ENCODE peak calls at places on chromosomes 11 and 22, in five cellular contexts. O is psoas muscle, P is heart right ventricle, G is IMR-90, E is A549. Y is an unnamed sample.

GRCh38 chr11:43316451-43316850 is 4.7 kb downstream of the API5 start:
- DNase-seq in O (no peak), P (no peak), G (peak; percentile 13), E (no peak), Y (no peak)

GRCh38 chr11:117457031-117457785 is 129.6 kb downstream of the CEP164 start:
- DNase-seq in O (no peak), P (no peak), G (no peak), E (no peak), Y (no peak)

GRCh38 chr11:92886243-92886905 is 83.1 kb upstream of the MTNR1B start:
- DNase-seq in O (no peak), P (peak; percentile 36), G (peak; percentile 61), E (peak; percentile 38), Y (no peak)

GRCh38 chr11:121152764-121153163 is 51.7 kb downstream of the TECTA start:
- DNase-seq in O (no peak), P (no peak), G (no peak), E (no peak), Y (no peak)

GRCh38 chr11:118901494-118902335 is 18.0 kb downstream of the CXCR5 start:
- DNase-seq in O (peak; percentile 62), P (no peak), G (no peak), E (no peak), Y (no peak)

GRCh38 chr22:28006271-28006670 is 87.2 kb upstream of the PITPNB start:
- DNase-seq in O (no peak), P (no peak), G (peak; percentile 37), E (no peak), Y (no peak)

GRCh38 chr11:940496-941135 is 14.9 kb downstream of the AP2A2 start:
- DNase-seq in O (no peak), P (no peak), G (no peak), E (no peak), Y (no peak)

GRCh38 chr11:86070435-86071056 is 1.7 kb upstream of the PICALM start:
- DNase-seq in O (no peak), P (no peak), G (no peak), E (no peak), Y (no peak)

GRCh38 chr11:130513132-130513531 is 64.7 kb downstream of the ADAMTS15 start:
- DNase-seq in O (peak; percentile 90), P (peak; percentile 67), G (no peak), E (no peak), Y (no peak)

GRCh38 chr22:33380789-33381530 is 322.8 kb upstream of the SYN3 start:
- DNase-seq in O (no peak), P (no peak), G (peak; percentile 95), E (peak; percentile 6), Y (no peak)

GRCh38 chr11:44949160-44950035 is 1.3 kb downstream of the TP53I11 start:
- DNase-seq in O (peak; percentile 64), P (no peak), G (peak; percentile 42), E (peak; percentile 58), Y (no peak)

GRCh38 chr22:36828815-36829214 is 12.0 kb upstream of the PVALB start:
- DNase-seq in O (no peak), P (no peak), G (no peak), E (no peak), Y (no peak)

GRCh38 chr11:65927904-65928397 is 8.7 kb downstream of the DRAP1 start:
- DNase-seq in O (no peak), P (peak; percentile 33), G (no peak), E (no peak), Y (no peak)

GRCh38 chr22:50267591-50268390 is 2.4 kb downstream of the MAPK11 start:
- DNase-seq in O (peak; percentile 93), P (peak; percentile 61), G (peak; percentile 38), E (no peak), Y (peak; percentile 79)

GRCh38 chr22:50264946-50265669 is 3.6 kb upstream of the MAPK12 start:
- DNase-seq in O (no peak), P (no peak), G (no peak), E (no peak), Y (no peak)

GRCh38 chr22:50269573-50270301 is 443 bp downstream of the MAPK11 start:
- DNase-seq in O (no peak), P (peak; percentile 62), G (peak; percentile 31), E (no peak), Y (peak; percentile 48)

GRCh38 chr22:50268655-50269113 is 1.5 kb downstream of the MAPK11 start:
- DNase-seq in O (no peak), P (no peak), G (no peak), E (no peak), Y (peak; percentile 62)

DNA sequence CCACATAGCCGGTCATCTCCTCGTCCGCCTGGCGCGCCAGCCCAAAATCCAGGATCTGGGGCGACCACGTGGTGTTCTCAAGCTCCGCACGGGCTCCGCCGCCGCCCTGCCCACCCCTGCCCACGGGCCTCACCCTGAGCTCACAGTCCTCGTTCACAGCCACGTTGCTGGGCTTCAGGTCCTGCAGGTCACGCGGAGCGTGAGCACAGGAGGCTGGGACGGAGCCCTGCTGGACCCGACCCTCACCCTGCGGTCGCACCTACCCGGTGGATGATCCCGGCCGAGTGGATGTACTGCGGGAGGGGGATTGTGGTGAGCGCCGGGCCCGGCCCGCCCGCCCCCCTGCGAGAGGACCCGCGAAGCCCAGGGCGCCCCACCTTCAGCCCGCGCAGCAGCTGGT is 3.2 kb downstream of the MAPK11 start:
- DNase-seq in O (no peak), P (no peak), G (no peak), E (no peak), Y (no peak)
- H3K4me3 ChIP-seq in O (peak overlapping the region; percentile 58), P (peak overlapping the region; percentile 39), G (no peak overlapping the region), E (no peak overlapping the region), Y (no peak overlapping the region)

GRCh38 chr22:46070722-46071450 is 79.4 kb upstream of the PPARA start:
- DNase-seq in O (peak; percentile 88), P (no peak), G (peak; percentile 54), E (no peak), Y (peak; percentile 84)
- H3K4me1 ChIP-seq in O (peaks cover 26% of the 10 kb centered on the region), P (peaks cover 63% of the 10 kb centered on the region), G (peaks cover 26% of the 10 kb centered on the region), E (peaks cover 19% of the 10 kb centered on the region), Y (peaks cover 3% of the 10 kb centered on the region)

DNA sequence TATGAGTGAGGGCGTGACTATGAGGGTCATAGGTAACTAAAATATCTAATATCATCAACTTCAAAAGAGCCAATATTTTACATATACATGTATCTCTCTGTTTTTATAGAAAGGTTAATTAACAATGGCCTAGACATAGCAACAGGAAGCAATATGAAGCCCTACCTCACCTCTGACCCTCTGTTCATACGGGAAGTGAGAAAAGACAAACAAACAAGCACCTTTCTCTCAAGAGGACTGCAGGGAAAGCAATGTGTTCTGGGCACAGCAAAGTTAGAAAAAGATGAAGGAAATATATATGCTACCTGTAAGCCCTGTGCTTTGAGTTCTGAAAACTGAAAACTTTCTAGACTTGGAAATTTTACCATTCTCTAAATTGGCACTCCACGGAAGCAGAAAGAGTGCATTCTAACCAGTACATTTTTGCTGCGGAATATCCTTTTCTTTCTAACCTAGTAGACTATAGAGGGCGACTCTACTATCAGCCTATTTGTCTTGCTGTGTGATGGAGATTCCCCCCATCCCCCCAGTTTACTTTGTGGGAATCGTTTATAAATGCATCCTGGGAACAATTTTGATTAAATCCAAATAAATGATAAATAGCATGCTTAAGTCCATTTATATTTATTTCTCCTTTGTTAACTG is 830.4 kb upstream of the FAT3 start:
- DNase-seq in O (no peak), P (no peak), G (no peak), E (no peak), Y (no peak)
- H3K4me3 ChIP-seq in O (no peak overlapping the region), P (no peak overlapping the region), G (no peak overlapping the region), E (no peak overlapping the region), Y (no peak overlapping the region)

DNA sequence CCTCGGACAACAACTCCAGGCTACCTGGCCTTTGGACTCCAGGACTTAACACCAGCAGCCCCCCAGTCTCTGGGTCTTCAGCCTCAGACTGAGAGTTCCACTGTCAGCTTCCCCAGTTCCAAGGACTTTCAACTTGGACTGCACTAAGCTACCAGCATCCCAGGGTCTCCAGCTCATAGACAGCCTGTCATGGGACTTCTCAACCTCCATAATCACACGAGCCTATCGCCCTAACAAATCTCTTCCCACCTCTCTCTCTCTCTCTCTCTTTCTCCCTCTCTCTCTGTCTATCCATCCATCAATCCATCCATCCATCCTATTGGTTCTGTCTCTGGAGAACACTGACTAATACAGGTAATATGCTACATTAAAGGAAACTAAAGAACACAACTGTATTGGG is 10.7 kb downstream of the RAB30 start:
- DNase-seq in O (no peak), P (no peak), G (no peak), E (no peak), Y (no peak)
- H3K4me1 ChIP-seq in O (peaks cover 59% of the 10 kb centered on the region), P (peaks cover 38% of the 10 kb centered on the region), G (no peaks in the 10 kb centered on the region), E (peaks cover 14% of the 10 kb centered on the region), Y (peaks cover 7% of the 10 kb centered on the region)

GRCh38 chr11:10108901-10109665 is 184.9 kb downstream of the SBF2 start:
- DNase-seq in O (no peak), P (peak; percentile 41), G (peak; percentile 40), E (no peak), Y (peak; percentile 30)
- H3K4me3 ChIP-seq in O (no peak overlapping the region), P (no peak overlapping the region), G (no peak overlapping the region), E (no peak overlapping the region), Y (no peak overlapping the region)

DNA sequence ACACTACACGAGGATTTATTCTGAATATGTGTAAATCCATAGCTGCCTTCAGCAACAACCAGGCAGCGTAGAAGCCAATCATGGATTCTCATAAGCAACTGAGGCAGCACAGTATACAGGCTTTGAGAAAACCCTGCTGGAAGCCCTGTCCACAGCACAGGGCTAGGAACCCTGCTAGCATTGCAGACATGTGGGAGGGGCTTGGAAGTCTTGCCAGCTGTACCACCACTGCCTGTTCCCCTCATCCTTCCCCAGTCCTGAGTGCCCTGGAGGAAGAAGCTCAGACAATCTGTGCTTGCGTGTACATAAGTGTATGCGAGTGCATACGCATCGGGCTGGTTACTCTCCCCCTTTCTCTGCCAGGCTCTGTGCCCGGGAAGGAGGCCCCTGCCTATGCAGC is 90.7 kb downstream of the GALNT18 start:
- DNase-seq in O (no peak), P (no peak), G (no peak), E (no peak), Y (no peak)
- H3K4me1 ChIP-seq in O (peaks cover 32% of the 10 kb centered on the region), P (peaks cover 79% of the 10 kb centered on the region), G (no peaks in the 10 kb centered on the region), E (no peaks in the 10 kb centered on the region), Y (peaks cover 6% of the 10 kb centered on the region)

DNA sequence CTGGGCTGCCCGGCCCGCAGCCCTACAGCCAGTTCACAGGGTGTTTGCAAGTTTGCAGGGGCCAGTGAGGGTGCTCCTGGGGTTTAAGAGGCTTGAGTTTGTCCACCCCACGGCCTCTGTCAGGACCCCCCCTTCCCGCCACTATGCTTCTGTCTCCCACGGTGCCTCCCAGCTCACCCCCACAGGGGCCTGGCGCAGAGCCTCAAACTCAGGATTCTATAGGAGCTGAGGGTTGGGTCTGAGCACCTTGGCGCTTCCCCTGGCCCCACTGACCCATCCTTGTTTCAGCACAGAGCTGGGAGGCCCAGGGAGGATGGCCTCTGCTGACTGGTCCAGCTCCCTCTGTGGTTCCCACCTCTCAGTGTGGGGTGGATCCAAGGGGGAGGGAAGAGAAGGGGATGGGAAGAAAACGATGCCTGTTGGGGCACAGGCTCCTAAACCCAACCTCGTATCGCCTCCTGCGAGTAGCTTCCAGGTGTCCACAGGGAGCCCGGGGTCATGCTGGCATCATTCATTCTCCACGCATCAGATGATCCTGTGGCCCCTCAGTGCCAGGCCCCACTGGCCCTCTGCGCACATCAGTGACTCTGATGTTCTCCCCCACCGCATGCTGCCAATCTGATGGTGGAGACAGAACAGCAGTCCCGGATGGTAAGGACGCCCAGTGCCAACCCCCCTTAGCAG is 5.0 kb downstream of the MYEOV start:
- DNase-seq in O (no peak), P (no peak), G (peak; percentile 48), E (no peak), Y (no peak)
- H3K4me3 ChIP-seq in O (peak overlapping the region; percentile 45), P (no peak overlapping the region), G (no peak overlapping the region), E (peak overlapping the region; percentile 9), Y (no peak overlapping the region)

Y was measured in ovary.